ENCODE peak calls at places on chromosomes 6 and 20, in ten cellular contexts. One of them, this sample, is unnamed.

GRCh38 chr6:43939281-43940070 is 169.5 kb downstream of the VEGFA start:
- DNase-seq in CD8-positive, alpha-beta memory T cell: no peak
- DNase-seq in cardiac muscle cell: no peak
- DNase-seq in A549: no peak
- DNase-seq in A673: no peak
- DNase-seq in heart left ventricle: no peak
- DNase-seq in CD4-positive, alpha-beta T cell: no peak
- DNase-seq in colonic mucosa: no peak
- DNase-seq in coronary artery: peak; percentile 41
- DNase-seq in pancreas: peak; percentile 44
- DNase-seq in this sample: peak; percentile 56

GRCh38 chr20:60934724-60935123 is 317.3 kb upstream of the CDH4 start:
- DNase-seq in CD8-positive, alpha-beta memory T cell: no peak
- DNase-seq in cardiac muscle cell: no peak
- DNase-seq in A549: no peak
- DNase-seq in A673: no peak
- DNase-seq in heart left ventricle: no peak
- DNase-seq in CD4-positive, alpha-beta T cell: no peak
- DNase-seq in colonic mucosa: no peak
- DNase-seq in coronary artery: no peak
- DNase-seq in pancreas: no peak
- DNase-seq in this sample: no peak

GRCh38 chr6:37473364-37474095 is 26.2 kb downstream of the CCDC167 start:
- DNase-seq in CD8-positive, alpha-beta memory T cell: no peak
- DNase-seq in cardiac muscle cell: no peak
- DNase-seq in A549: no peak
- DNase-seq in A673: no peak
- DNase-seq in heart left ventricle: peak; percentile 80
- DNase-seq in CD4-positive, alpha-beta T cell: no peak
- DNase-seq in colonic mucosa: no peak
- DNase-seq in coronary artery: no peak
- DNase-seq in pancreas: peak; percentile 45
- DNase-seq in this sample: no peak

GRCh38 chr6:55953384-55953783 is 78.0 kb upstream of the BMP5 start:
- DNase-seq in CD8-positive, alpha-beta memory T cell: no peak
- DNase-seq in cardiac muscle cell: no peak
- DNase-seq in A549: peak; percentile 10
- DNase-seq in A673: peak; percentile 60
- DNase-seq in heart left ventricle: no peak
- DNase-seq in CD4-positive, alpha-beta T cell: no peak
- DNase-seq in colonic mucosa: no peak
- DNase-seq in coronary artery: no peak
- DNase-seq in pancreas: no peak
- DNase-seq in this sample: no peak

GRCh38 chr6:40352006-40352405 is 235.2 kb downstream of the LRFN2 start:
- DNase-seq in CD8-positive, alpha-beta memory T cell: no peak
- DNase-seq in cardiac muscle cell: no peak
- DNase-seq in A549: no peak
- DNase-seq in A673: no peak
- DNase-seq in heart left ventricle: no peak
- DNase-seq in CD4-positive, alpha-beta T cell: no peak
- DNase-seq in colonic mucosa: no peak
- DNase-seq in coronary artery: peak; percentile 21
- DNase-seq in pancreas: no peak
- DNase-seq in this sample: no peak

GRCh38 chr6:133184798-133185380 is 56.3 kb upstream of the EYA4 start:
- DNase-seq in CD8-positive, alpha-beta memory T cell: no peak
- DNase-seq in cardiac muscle cell: peak; percentile 13
- DNase-seq in A549: peak; percentile 8
- DNase-seq in A673: peak; percentile 37
- DNase-seq in heart left ventricle: no peak
- DNase-seq in CD4-positive, alpha-beta T cell: no peak
- DNase-seq in colonic mucosa: no peak
- DNase-seq in coronary artery: no peak
- DNase-seq in pancreas: no peak
- DNase-seq in this sample: no peak

GRCh38 chr20:61998343-61999121 is 67.1 kb downstream of the TAF4 start:
- DNase-seq in CD8-positive, alpha-beta memory T cell: no peak
- DNase-seq in cardiac muscle cell: no peak
- DNase-seq in A549: no peak
- DNase-seq in A673: no peak
- DNase-seq in heart left ventricle: no peak
- DNase-seq in CD4-positive, alpha-beta T cell: no peak
- DNase-seq in colonic mucosa: no peak
- DNase-seq in coronary artery: no peak
- DNase-seq in pancreas: no peak
- DNase-seq in this sample: no peak

GRCh38 chr6:146289816-146290588 is 253.6 kb upstream of the RAB32 start:
- DNase-seq in CD8-positive, alpha-beta memory T cell: no peak
- DNase-seq in cardiac muscle cell: no peak
- DNase-seq in A549: no peak
- DNase-seq in A673: peak; percentile 89
- DNase-seq in heart left ventricle: no peak
- DNase-seq in CD4-positive, alpha-beta T cell: no peak
- DNase-seq in colonic mucosa: no peak
- DNase-seq in coronary artery: no peak
- DNase-seq in pancreas: no peak
- DNase-seq in this sample: peak; percentile 13

GRCh38 chr20:24608926-24609667 is 139.7 kb downstream of the SYNDIG1 start:
- DNase-seq in CD8-positive, alpha-beta memory T cell: no peak
- DNase-seq in cardiac muscle cell: no peak
- DNase-seq in A549: no peak
- DNase-seq in A673: peak; percentile 81
- DNase-seq in heart left ventricle: no peak
- DNase-seq in CD4-positive, alpha-beta T cell: no peak
- DNase-seq in colonic mucosa: no peak
- DNase-seq in coronary artery: no peak
- DNase-seq in pancreas: no peak
- DNase-seq in this sample: no peak

GRCh38 chr6:155832596-155832995 is 377.0 kb upstream of the NOX3 start:
- DNase-seq in CD8-positive, alpha-beta memory T cell: no peak
- DNase-seq in cardiac muscle cell: no peak
- DNase-seq in A549: no peak
- DNase-seq in A673: peak; percentile 33
- DNase-seq in heart left ventricle: no peak
- DNase-seq in CD4-positive, alpha-beta T cell: no peak
- DNase-seq in colonic mucosa: no peak
- DNase-seq in coronary artery: no peak
- DNase-seq in pancreas: no peak
- DNase-seq in this sample: no peak

GRCh38 chr6:110877154-110877564 is 2.6 kb downstream of the AMD1 start:
- DNase-seq in CD8-positive, alpha-beta memory T cell: no peak
- DNase-seq in cardiac muscle cell: no peak
- DNase-seq in A549: no peak
- DNase-seq in A673: no peak
- DNase-seq in heart left ventricle: no peak
- DNase-seq in CD4-positive, alpha-beta T cell: no peak
- DNase-seq in colonic mucosa: no peak
- DNase-seq in coronary artery: no peak
- DNase-seq in pancreas: no peak
- DNase-seq in this sample: no peak

GRCh38 chr6:140909620-140910019 is 1223.1 kb upstream of the GJE1 start:
- DNase-seq in CD8-positive, alpha-beta memory T cell: no peak
- DNase-seq in cardiac muscle cell: no peak
- DNase-seq in A549: no peak
- DNase-seq in A673: no peak
- DNase-seq in heart left ventricle: no peak
- DNase-seq in CD4-positive, alpha-beta T cell: no peak
- DNase-seq in colonic mucosa: no peak
- DNase-seq in coronary artery: no peak
- DNase-seq in pancreas: no peak
- DNase-seq in this sample: no peak
- H3K27ac ChIP-seq in CD8-positive, alpha-beta memory T cell: no peak overlapping the region
- H3K27ac ChIP-seq in cardiac muscle cell: no peak overlapping the region
- H3K27ac ChIP-seq in A549: no peak overlapping the region
- H3K27ac ChIP-seq in A673: no peak overlapping the region
- H3K27ac ChIP-seq in heart left ventricle: no peak overlapping the region
- H3K27ac ChIP-seq in CD4-positive, alpha-beta T cell: no peak overlapping the region
- H3K27ac ChIP-seq in colonic mucosa: no peak overlapping the region
- H3K27ac ChIP-seq in coronary artery: no peak overlapping the region
- H3K27ac ChIP-seq in pancreas: no peak overlapping the region
- H3K27ac ChIP-seq in this sample: no peak overlapping the region

GRCh38 chr20:63967330-63968135 is 2.2 kb downstream of the ZNF512B start:
- DNase-seq in CD8-positive, alpha-beta memory T cell: no peak
- DNase-seq in cardiac muscle cell: no peak
- DNase-seq in A549: no peak
- DNase-seq in A673: no peak
- DNase-seq in heart left ventricle: peak; percentile 42
- DNase-seq in CD4-positive, alpha-beta T cell: no peak
- DNase-seq in colonic mucosa: peak; percentile 16
- DNase-seq in coronary artery: no peak
- DNase-seq in pancreas: peak; percentile 30
- DNase-seq in this sample: no peak
- H3K27ac ChIP-seq in CD8-positive, alpha-beta memory T cell: no peak overlapping the region
- H3K27ac ChIP-seq in cardiac muscle cell: no peak overlapping the region
- H3K27ac ChIP-seq in A549: no peak overlapping the region
- H3K27ac ChIP-seq in A673: no peak overlapping the region
- H3K27ac ChIP-seq in heart left ventricle: no peak overlapping the region
- H3K27ac ChIP-seq in CD4-positive, alpha-beta T cell: no peak overlapping the region
- H3K27ac ChIP-seq in colonic mucosa: no peak overlapping the region
- H3K27ac ChIP-seq in coronary artery: no peak overlapping the region
- H3K27ac ChIP-seq in pancreas: no peak overlapping the region
- H3K27ac ChIP-seq in this sample: no peak overlapping the region

GRCh38 chr20:53168491-53168890 is 196.3 kb downstream of the TSHZ2 start:
- DNase-seq in CD8-positive, alpha-beta memory T cell: no peak
- DNase-seq in cardiac muscle cell: no peak
- DNase-seq in A549: no peak
- DNase-seq in A673: no peak
- DNase-seq in heart left ventricle: no peak
- DNase-seq in CD4-positive, alpha-beta T cell: no peak
- DNase-seq in colonic mucosa: no peak
- DNase-seq in coronary artery: no peak
- DNase-seq in pancreas: no peak
- DNase-seq in this sample: no peak
- H3K27ac ChIP-seq in CD8-positive, alpha-beta memory T cell: no peak overlapping the region
- H3K27ac ChIP-seq in cardiac muscle cell: no peak overlapping the region
- H3K27ac ChIP-seq in A549: no peak overlapping the region
- H3K27ac ChIP-seq in A673: no peak overlapping the region
- H3K27ac ChIP-seq in heart left ventricle: no peak overlapping the region
- H3K27ac ChIP-seq in CD4-positive, alpha-beta T cell: no peak overlapping the region
- H3K27ac ChIP-seq in colonic mucosa: no peak overlapping the region
- H3K27ac ChIP-seq in coronary artery: no peak overlapping the region
- H3K27ac ChIP-seq in pancreas: no peak overlapping the region
- H3K27ac ChIP-seq in this sample: no peak overlapping the region

GRCh38 chr20:38067717-38068365 is 34.3 kb downstream of the RPRD1B start:
- DNase-seq in CD8-positive, alpha-beta memory T cell: no peak
- DNase-seq in cardiac muscle cell: no peak
- DNase-seq in A549: no peak
- DNase-seq in A673: no peak
- DNase-seq in heart left ventricle: no peak
- DNase-seq in CD4-positive, alpha-beta T cell: no peak
- DNase-seq in colonic mucosa: no peak
- DNase-seq in coronary artery: no peak
- DNase-seq in pancreas: no peak
- DNase-seq in this sample: no peak
- H3K27ac ChIP-seq in CD8-positive, alpha-beta memory T cell: no peak overlapping the region
- H3K27ac ChIP-seq in cardiac muscle cell: peak overlapping the region; percentile 86
- H3K27ac ChIP-seq in A549: no peak overlapping the region
- H3K27ac ChIP-seq in A673: no peak overlapping the region
- H3K27ac ChIP-seq in heart left ventricle: peak overlapping the region; percentile 85
- H3K27ac ChIP-seq in CD4-positive, alpha-beta T cell: no peak overlapping the region
- H3K27ac ChIP-seq in colonic mucosa: no peak overlapping the region
- H3K27ac ChIP-seq in coronary artery: no peak overlapping the region
- H3K27ac ChIP-seq in pancreas: peak overlapping the region; percentile 59
- H3K27ac ChIP-seq in this sample: no peak overlapping the region

DNA sequence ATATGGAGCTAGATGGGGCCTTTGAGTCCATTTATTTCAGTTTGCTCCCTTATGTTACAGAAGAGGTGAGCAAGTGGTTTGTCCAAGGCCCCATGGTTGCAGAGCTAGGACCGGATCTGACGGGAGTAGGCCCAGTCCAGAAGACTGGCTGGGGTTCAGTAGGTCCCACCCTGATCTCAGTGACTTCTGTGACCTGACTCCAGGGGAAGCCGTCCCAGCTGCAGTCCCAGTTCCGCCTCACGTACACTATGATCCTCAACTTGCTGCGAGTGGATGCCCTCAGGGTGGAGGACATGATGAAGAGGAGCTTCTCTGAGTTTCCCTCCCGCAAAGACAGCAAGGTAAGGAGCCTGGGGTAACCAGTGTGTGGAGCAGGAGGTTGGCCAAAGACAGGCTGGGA is 5.4 kb downstream of the DXO start:
- DNase-seq in CD8-positive, alpha-beta memory T cell: no peak
- DNase-seq in cardiac muscle cell: no peak
- DNase-seq in A549: no peak
- DNase-seq in A673: no peak
- DNase-seq in heart left ventricle: no peak
- DNase-seq in CD4-positive, alpha-beta T cell: no peak
- DNase-seq in colonic mucosa: no peak
- DNase-seq in coronary artery: no peak
- DNase-seq in pancreas: no peak
- DNase-seq in this sample: no peak
- H3K27ac ChIP-seq in CD8-positive, alpha-beta memory T cell: no peak overlapping the region
- H3K27ac ChIP-seq in cardiac muscle cell: no peak overlapping the region
- H3K27ac ChIP-seq in A549: no peak overlapping the region
- H3K27ac ChIP-seq in A673: no peak overlapping the region
- H3K27ac ChIP-seq in heart left ventricle: no peak overlapping the region
- H3K27ac ChIP-seq in CD4-positive, alpha-beta T cell: no peak overlapping the region
- H3K27ac ChIP-seq in colonic mucosa: no peak overlapping the region
- H3K27ac ChIP-seq in coronary artery: no peak overlapping the region
- H3K27ac ChIP-seq in pancreas: no peak overlapping the region
- H3K27ac ChIP-seq in this sample: no peak overlapping the region

GRCh38 chr20:31638317-31638716 is 605 bp downstream of the COX4I2 start:
- DNase-seq in CD8-positive, alpha-beta memory T cell: no peak
- DNase-seq in cardiac muscle cell: no peak
- DNase-seq in A549: no peak
- DNase-seq in A673: no peak
- DNase-seq in heart left ventricle: no peak
- DNase-seq in CD4-positive, alpha-beta T cell: no peak
- DNase-seq in colonic mucosa: no peak
- DNase-seq in coronary artery: no peak
- DNase-seq in pancreas: no peak
- DNase-seq in this sample: no peak
- H3K27ac ChIP-seq in CD8-positive, alpha-beta memory T cell: no peak overlapping the region
- H3K27ac ChIP-seq in cardiac muscle cell: no peak overlapping the region
- H3K27ac ChIP-seq in A549: no peak overlapping the region
- H3K27ac ChIP-seq in A673: no peak overlapping the region
- H3K27ac ChIP-seq in heart left ventricle: peak overlapping the region; percentile 88
- H3K27ac ChIP-seq in CD4-positive, alpha-beta T cell: no peak overlapping the region
- H3K27ac ChIP-seq in colonic mucosa: no peak overlapping the region
- H3K27ac ChIP-seq in coronary artery: no peak overlapping the region
- H3K27ac ChIP-seq in pancreas: no peak overlapping the region
- H3K27ac ChIP-seq in this sample: no peak overlapping the region

This sample was measured in HL-60.